ENCODE peak calls at places on chromosomes 5 and 9, in ten cellular contexts. A is endodermal cell; X is transverse colon; B is NCI-H2081 treated with DMSO at 0.1 percent for 48 hours; O is activated CD8-positive, alpha-beta T cell treated with anti-CD3 and anti-CD28 coated beads for 36 hours; T is EL; E is right atrium auricular region; V is NCI-H1092; D is stimulated activated CD4-positive, alpha-beta T cell treated with anti-CD3 and anti-CD28 coated beads, Interleukin-4, amount 100 ng/mL, for 24 hours; W is stromal cell of bone marrow. M is an unnamed sample.

GRCh38 chr5:122076669-122077450 is 1.2 kb downstream of the LOX start:
- DNase-seq in O (peak; percentile 77), B (no peak), W (peak; percentile 62), X (peak; percentile 81), D (peak; percentile 26), E (peak; percentile 85), T (peak; percentile 83), A (peak; percentile 97), V (peak; percentile 21), M (peak; percentile 89)

GRCh38 chr9:78297672-78297961 is 692 bp downstream of the PSAT1 start:
- DNase-seq in X (no peak), V (no peak), T (no peak), E (no peak), W (no peak), A (no peak), B (no peak), O (no peak), D (no peak), M (no peak)

GRCh38 chr9:134226221-134226930 is 62.0 kb upstream of the RNU6ATAC start:
- DNase-seq in V (no peak), X (peak; percentile 46), D (no peak), O (no peak), W (no peak), B (no peak), T (peak; percentile 37), E (no peak), A (no peak), M (no peak)

GRCh38 chr5:127335381-127335780 is 44.8 kb downstream of the MEGF10 start:
- DNase-seq in A (no peak), T (peak; percentile 16), X (no peak), B (no peak), D (no peak), E (no peak), W (no peak), O (no peak), V (no peak), M (no peak)

GRCh38 chr9:74293479-74293878 is 203.7 kb upstream of the RORB start:
- DNase-seq in O (no peak), A (no peak), T (no peak), X (no peak), W (no peak), V (no peak), B (no peak), D (no peak), E (no peak), M (no peak)

GRCh38 chr9:89476546-89476945 is 21.4 kb downstream of the SEMA4D start:
- DNase-seq in O (peak; percentile 11), E (no peak), T (no peak), W (no peak), V (no peak), A (no peak), D (no peak), B (no peak), X (no peak), M (no peak)

GRCh38 chr9:94852373-94852772 is 125.9 kb downstream of the AOPEP start:
- DNase-seq in V (no peak), X (no peak), O (no peak), B (no peak), E (no peak), W (no peak), D (no peak), T (no peak), A (no peak), M (no peak)

GRCh38 chr9:77854916-77855314 is 176.7 kb downstream of the GNAQ start:
- DNase-seq in E (no peak), X (no peak), B (no peak), V (no peak), D (no peak), T (no peak), A (no peak), O (no peak), W (no peak), M (no peak)

GRCh38 chr5:150655221-150655620 is 5.8 kb upstream of the MYOZ3 start:
- DNase-seq in A (peak; percentile 43), D (no peak), T (no peak), W (no peak), X (no peak), B (no peak), O (no peak), E (no peak), V (no peak), M (no peak)

GRCh38 chr9:130183133-130183762 is 11.0 kb downstream of the NCS1 start:
- DNase-seq in E (no peak), A (peak; percentile 76), B (no peak), V (no peak), W (peak; percentile 48), X (no peak), T (peak; percentile 89), O (no peak), D (no peak), M (no peak)

GRCh38 chr5:2128696-2129340 is 246.1 kb upstream of the IRX4 start:
- DNase-seq in A (no peak), D (no peak), E (peak; percentile 58), T (no peak), B (no peak), O (no peak), W (no peak), V (no peak), X (no peak), M (no peak)

GRCh38 chr5:132827943-132828673 is 2.3 kb downstream of the SHROOM1 start:
- DNase-seq in T (no peak), A (no peak), B (no peak), E (peak; percentile 50), V (no peak), D (no peak), W (no peak), O (peak; percentile 23), X (no peak), M (no peak)

M was measured in vagina.